ENCODE peak calls at places on chromosomes 12 and 14, in four cellular contexts. S is GM23248, L is GM12878, X is trophoblast cell. K is an unnamed sample.

GRCh38 chr14:49623941-49624806 is 3.6 kb downstream of the MGAT2 start:
- DNase-seq in S (peak; percentile 48), L (no peak), X (peak; percentile 67), K (no peak)

GRCh38 chr12:119673634-119674033 is 5.7 kb downstream of the PRKAB1 start:
- DNase-seq in S (no peak), L (no peak), X (no peak), K (no peak)

GRCh38 chr12:67366530-67367196 is 97.5 kb downstream of the CAND1 start:
- DNase-seq in S (peak; percentile 87), L (no peak), X (peak; percentile 91), K (no peak)

GRCh38 chr14:75981426-75981825 is 369 bp downstream of the TGFB3 start:
- DNase-seq in S (no peak), L (peak; percentile 60), X (no peak), K (peak; percentile 88)

GRCh38 chr12:52815676-52816075 is 1.8 kb upstream of the KRT4 start:
- DNase-seq in S (no peak), L (no peak), X (no peak), K (no peak)

GRCh38 chr12:62767506-62767905 is 167.4 kb downstream of the PPM1H start:
- DNase-seq in S (peak; percentile 86), L (no peak), X (peak; percentile 47), K (no peak)

GRCh38 chr14:49982522-49982951 is 89.7 kb downstream of the ARF6 start:
- DNase-seq in S (peak; percentile 94), L (no peak), X (peak; percentile 78), K (peak; percentile 85)

GRCh38 chr12:91189526-91189925 is 6.9 kb upstream of the DCN start:
- DNase-seq in S (peak; percentile 70), L (no peak), X (no peak), K (no peak)

GRCh38 chr14:77230914-77231313 is 40.1 kb downstream of the NGB start:
- DNase-seq in S (no peak), L (no peak), X (no peak), K (no peak)

GRCh38 chr12:13487326-13487725 is 290.8 kb downstream of the EMP1 start:
- DNase-seq in S (no peak), L (no peak), X (no peak), K (no peak)

GRCh38 chr14:99378782-99379214 is 101.9 kb downstream of the SETD3 start:
- DNase-seq in S (peak; percentile 63), L (no peak), X (peak; percentile 79), K (peak; percentile 94)

GRCh38 chr12:110661337-110661972 is 27.5 kb downstream of the HVCN1 start:
- DNase-seq in S (no peak), L (peak; percentile 92), X (peak; percentile 25), K (no peak)

GRCh38 chr14:100747021-100747586 is 20.4 kb downstream of the DLK1 start:
- DNase-seq in S (peak; percentile 99), L (no peak), X (peak; percentile 81), K (peak; percentile 88)

GRCh38 chr12:54131641-54132280 is 57.0 kb downstream of the SMUG1 start:
- DNase-seq in S (peak; percentile 40), L (no peak), X (no peak), K (peak; percentile 49)

GRCh38 chr14:51386983-51387730 is 147.1 kb downstream of the TMX1 start:
- DNase-seq in S (peak; percentile 49), L (no peak), X (peak; percentile 78), K (no peak)

GRCh38 chr14:88232783-88233182 is 90.3 kb downstream of the KCNK10 start:
- DNase-seq in S (no peak), L (no peak), X (no peak), K (no peak)

GRCh38 chr12:114409796-114410520 is 4.0 kb upstream of the TBX5 start:
- DNase-seq in S (peak; percentile 47), L (no peak), X (no peak), K (peak; percentile 63)

GRCh38 chr12:119589634-119590033 is 3.9 kb upstream of the TMEM233 start:
- DNase-seq in S (no peak), L (no peak), X (no peak), K (peak; percentile 10)

GRCh38 chr14:89351364-89351957 is 65.6 kb downstream of the FOXN3 start:
- DNase-seq in S (peak; percentile 42), L (peak; percentile 54), X (no peak), K (peak; percentile 76)

GRCh38 chr14:24411468-24412454 is 13.0 kb downstream of the NYNRIN start:
- DNase-seq in S (peak; percentile 74), L (no peak), X (peak; percentile 74), K (peak; percentile 93)

GRCh38 chr12:96015672-96016071 is 19.5 kb upstream of the HAL start:
- DNase-seq in S (peak; percentile 49), L (no peak), X (peak; percentile 50), K (no peak)

GRCh38 chr14:106610691-106611090 is 1084.3 kb downstream of the TMEM121 start:
- DNase-seq in S (no peak), L (no peak), X (no peak), K (no peak)

GRCh38 chr14:71466251-71466650 is 466.0 kb upstream of the RGS6 start:
- DNase-seq in S (no peak), L (no peak), X (no peak), K (no peak)

GRCh38 chr12:77122236-77122635 is 56.9 kb upstream of the E2F7 start:
- DNase-seq in S (peak; percentile 98), L (no peak), X (peak; percentile 44), K (no peak)

GRCh38 chr12:62396750-62397149 is 69.9 kb upstream of the MON2 start:
- DNase-seq in S (no peak), L (no peak), X (no peak), K (no peak)

GRCh38 chr12:113005759-113006158 is 27.4 kb downstream of the OAS2 start:
- DNase-seq in S (peak; percentile 33), L (no peak), X (peak; percentile 19), K (no peak)

GRCh38 chr14:95483843-95484165 is 32.6 kb downstream of the SYNE3 start:
- DNase-seq in S (no peak), L (no peak), X (no peak), K (no peak)

GRCh38 chr12:24360907-24361306 is 411.4 kb upstream of the SOX5 start:
- DNase-seq in S (no peak), L (peak; percentile 30), X (peak; percentile 94), K (no peak)

GRCh38 chr14:68173227-68173972 is 353.8 kb downstream of the RAD51B start:
- DNase-seq in S (peak; percentile 54), L (no peak), X (no peak), K (no peak)

GRCh38 chr12:51048601-51049369 is 658 bp downstream of the LETMD1 start:
- DNase-seq in S (peak; percentile 38), L (no peak), X (peak; percentile 59), K (no peak)

DNA sequence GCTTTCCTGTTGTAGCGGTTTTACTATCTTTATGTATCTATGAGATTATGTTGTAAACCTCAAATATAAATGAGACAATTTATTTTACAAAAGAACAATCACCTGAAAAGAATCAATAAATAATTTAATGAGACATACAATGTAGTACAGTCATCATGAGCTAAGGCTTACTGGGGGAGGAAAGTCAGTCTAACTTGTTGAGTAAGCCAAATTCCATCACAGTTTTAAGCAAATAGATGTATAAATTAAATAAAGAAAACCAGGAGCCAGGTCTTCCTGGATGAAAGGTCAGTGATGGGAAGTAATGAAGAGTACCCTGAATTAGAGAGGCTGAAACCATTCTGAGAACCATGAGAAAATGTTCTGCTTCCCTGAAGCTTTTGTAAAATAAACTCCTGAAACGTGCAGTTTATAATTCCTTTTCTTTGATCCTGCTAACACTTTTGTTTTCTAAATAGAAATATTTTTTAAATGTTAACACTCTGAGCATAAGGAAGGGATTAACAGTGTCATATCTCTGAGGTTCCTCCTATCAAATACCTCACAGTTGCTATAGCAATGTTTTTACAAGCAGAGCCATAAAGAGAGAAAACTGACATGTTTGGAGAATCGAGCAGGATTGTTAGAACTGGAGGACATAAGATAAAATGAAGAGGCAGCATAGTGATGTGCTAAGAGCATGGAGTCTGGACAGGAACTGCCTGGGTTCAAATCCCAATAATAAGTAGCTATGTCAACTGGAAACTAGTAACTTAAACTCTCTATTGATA is 444.9 kb upstream of the FOXG1 start:
- DNase-seq in S (no peak), L (no peak), X (no peak), K (no peak)
- H2AFZ ChIP-seq in S (no peak overlapping the region), L (no peak overlapping the region), X (no peak overlapping the region), K (no peak overlapping the region)

DNA sequence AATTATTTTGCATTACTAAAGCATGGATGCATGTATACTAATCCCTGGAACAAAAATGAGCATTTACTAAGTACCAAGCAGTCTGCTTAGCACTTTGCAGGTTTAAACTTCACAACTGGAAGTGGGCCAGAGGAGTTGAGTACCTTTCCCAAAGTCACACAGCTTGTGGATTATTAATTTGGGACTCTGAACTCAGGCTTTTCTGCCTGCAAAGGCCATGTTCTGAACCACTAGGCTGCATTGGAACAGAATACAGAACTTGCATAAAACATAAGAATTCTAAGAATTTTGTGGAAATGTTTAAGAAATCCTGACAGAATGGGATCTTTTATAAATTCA is 132.9 kb upstream of the AMIGO2 start:
- DNase-seq in S (no peak), L (no peak), X (no peak), K (no peak)
- H3K4me2 ChIP-seq in S (no peak overlapping the region), L (no peak overlapping the region), X (no peak overlapping the region), K (no peak overlapping the region)

GRCh38 chr12:47816646-47817271 is 2.9 kb downstream of the HDAC7 start:
- DNase-seq in S (no peak), L (no peak), X (no peak), K (peak; percentile 76)
- H3K4me3 ChIP-seq in S (peak overlapping the region; percentile 82), L (peak overlapping the region; percentile 80), X (no peak overlapping the region), K (peak overlapping the region; percentile 84)

DNA sequence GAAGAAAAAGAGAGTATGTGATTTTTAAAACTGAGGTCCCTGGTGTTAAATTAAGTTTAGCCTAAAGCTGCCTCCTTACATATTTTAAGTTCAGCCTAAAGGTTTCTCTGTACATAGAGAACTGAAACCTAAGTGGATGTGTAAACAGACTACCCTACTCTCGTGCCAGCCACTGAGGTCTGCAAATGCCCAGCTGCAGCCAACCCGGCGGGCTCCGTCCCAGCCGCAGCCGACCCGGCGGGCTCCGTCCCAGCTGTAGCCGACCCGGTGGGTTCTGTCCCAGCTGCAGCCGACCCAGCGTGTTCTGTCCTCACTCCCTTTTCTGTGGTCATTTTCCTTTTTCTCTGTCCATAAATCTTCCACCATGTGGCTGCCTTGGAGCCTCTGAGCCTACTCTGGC is 97.2 kb upstream of the SFSWAP start:
- DNase-seq in S (no peak), L (no peak), X (no peak), K (peak; percentile 49)
- H2AFZ ChIP-seq in S (no peak overlapping the region), L (no peak overlapping the region), X (no peak overlapping the region), K (no peak overlapping the region)

GRCh38 chr14:105399441-105399775 is 1.1 kb downstream of the TEX22 start:
- DNase-seq in S (no peak), L (no peak), X (no peak), K (no peak)

GRCh38 chr14:105398726-105399440 is 545 bp downstream of the TEX22 start:
- DNase-seq in S (peak; percentile 51), L (no peak), X (peak; percentile 47), K (no peak)

GRCh38 chr14:105401699-105402098 is 3.4 kb downstream of the TEX22 start:
- DNase-seq in S (no peak), L (no peak), X (no peak), K (no peak)

GRCh38 chr14:105398044-105398725 is at the start of gene TEX22:
- DNase-seq in S (peak; percentile 91), L (peak; percentile 41), X (peak; percentile 66), K (peak; percentile 99)

GRCh38 chr14:105400016-105400415 is 1.7 kb downstream of the TEX22 start:
- DNase-seq in S (no peak), L (no peak), X (no peak), K (no peak)
- H3K4me2 ChIP-seq in S (no peak overlapping the region), L (peak overlapping the region; percentile 90), X (no peak overlapping the region), K (no peak overlapping the region)

GRCh38 chr12:74890237-74890599 is 319.4 kb downstream of the KCNC2 start:
- DNase-seq in S (peak; percentile 90), L (no peak), X (peak; percentile 75), K (no peak)
- H3K4me3 ChIP-seq in S (peak overlapping the region; percentile 25), L (no peak overlapping the region), X (no peak overlapping the region), K (peak overlapping the region; percentile 50)

K was measured in osteoblast.